ENCODE peak calls at places on chromosomes 3 and 15, in four cellular contexts. One of them, this sample, is unnamed.

GRCh38 chr3:23254875-23255274 is 51.7 kb downstream of the UBE2E2 start:
- DNase-seq in stimulated activated CD8-positive, alpha-beta memory T cell treated with anti-CD3 and anti-CD28 coated beads, Interleukin-15, amount 100 ng/mL, for 4 hours: no peak
- DNase-seq in left colon: no peak
- DNase-seq in heart left ventricle: no peak
- DNase-seq in this sample: no peak

GRCh38 chr3:69306239-69307185 is 79.4 kb downstream of the FRMD4B start:
- DNase-seq in stimulated activated CD8-positive, alpha-beta memory T cell treated with anti-CD3 and anti-CD28 coated beads, Interleukin-15, amount 100 ng/mL, for 4 hours: no peak
- DNase-seq in left colon: peak
- DNase-seq in heart left ventricle: peak
- DNase-seq in this sample: no peak

GRCh38 chr3:171602072-171602471 is 141.9 kb upstream of the TNIK start:
- DNase-seq in stimulated activated CD8-positive, alpha-beta memory T cell treated with anti-CD3 and anti-CD28 coated beads, Interleukin-15, amount 100 ng/mL, for 4 hours: no peak
- DNase-seq in left colon: no peak
- DNase-seq in heart left ventricle: no peak
- DNase-seq in this sample: no peak

GRCh38 chr3:132788299-132788698 is 66.1 kb upstream of the NPHP3 start:
- DNase-seq in stimulated activated CD8-positive, alpha-beta memory T cell treated with anti-CD3 and anti-CD28 coated beads, Interleukin-15, amount 100 ng/mL, for 4 hours: no peak
- DNase-seq in left colon: no peak
- DNase-seq in heart left ventricle: no peak
- DNase-seq in this sample: no peak

GRCh38 chr3:60064210-60065178 is 1014.7 kb upstream of the CFAP20DC start:
- DNase-seq in stimulated activated CD8-positive, alpha-beta memory T cell treated with anti-CD3 and anti-CD28 coated beads, Interleukin-15, amount 100 ng/mL, for 4 hours: no peak
- DNase-seq in left colon: no peak
- DNase-seq in heart left ventricle: no peak
- DNase-seq in this sample: no peak

GRCh38 chr3:184145120-184145524 is 10.0 kb downstream of the EIF2B5 start:
- DNase-seq in stimulated activated CD8-positive, alpha-beta memory T cell treated with anti-CD3 and anti-CD28 coated beads, Interleukin-15, amount 100 ng/mL, for 4 hours: no peak
- DNase-seq in left colon: peak
- DNase-seq in heart left ventricle: no peak
- DNase-seq in this sample: no peak

GRCh38 chr3:62888180-62888579 is 13.0 kb upstream of the CADPS start:
- DNase-seq in stimulated activated CD8-positive, alpha-beta memory T cell treated with anti-CD3 and anti-CD28 coated beads, Interleukin-15, amount 100 ng/mL, for 4 hours: no peak
- DNase-seq in left colon: no peak
- DNase-seq in heart left ventricle: no peak
- DNase-seq in this sample: no peak

GRCh38 chr3:180594631-180595348 is 7.2 kb upstream of the TTC14 start:
- DNase-seq in stimulated activated CD8-positive, alpha-beta memory T cell treated with anti-CD3 and anti-CD28 coated beads, Interleukin-15, amount 100 ng/mL, for 4 hours: no peak
- DNase-seq in left colon: no peak
- DNase-seq in heart left ventricle: no peak
- DNase-seq in this sample: no peak

GRCh38 chr3:123307064-123307463 is 105.3 kb downstream of the SEC22A start:
- DNase-seq in stimulated activated CD8-positive, alpha-beta memory T cell treated with anti-CD3 and anti-CD28 coated beads, Interleukin-15, amount 100 ng/mL, for 4 hours: no peak
- DNase-seq in left colon: no peak
- DNase-seq in heart left ventricle: no peak
- DNase-seq in this sample: no peak

GRCh38 chr15:63990449-63990848 is 55.8 kb downstream of the DAPK2 start:
- DNase-seq in stimulated activated CD8-positive, alpha-beta memory T cell treated with anti-CD3 and anti-CD28 coated beads, Interleukin-15, amount 100 ng/mL, for 4 hours: no peak
- DNase-seq in left colon: no peak
- DNase-seq in heart left ventricle: no peak
- DNase-seq in this sample: no peak

GRCh38 chr15:33296856-33297255 is 13.9 kb upstream of the RYR3 start:
- DNase-seq in stimulated activated CD8-positive, alpha-beta memory T cell treated with anti-CD3 and anti-CD28 coated beads, Interleukin-15, amount 100 ng/mL, for 4 hours: no peak
- DNase-seq in left colon: no peak
- DNase-seq in heart left ventricle: no peak
- DNase-seq in this sample: no peak

GRCh38 chr3:167302710-167303109 is 77.4 kb downstream of the ZBBX start:
- DNase-seq in stimulated activated CD8-positive, alpha-beta memory T cell treated with anti-CD3 and anti-CD28 coated beads, Interleukin-15, amount 100 ng/mL, for 4 hours: no peak
- DNase-seq in left colon: no peak
- DNase-seq in heart left ventricle: no peak
- DNase-seq in this sample: no peak

GRCh38 chr15:87764461-87765236 is 491.9 kb downstream of the NTRK3 start:
- DNase-seq in stimulated activated CD8-positive, alpha-beta memory T cell treated with anti-CD3 and anti-CD28 coated beads, Interleukin-15, amount 100 ng/mL, for 4 hours: no peak
- DNase-seq in left colon: no peak
- DNase-seq in heart left ventricle: no peak
- DNase-seq in this sample: no peak

GRCh38 chr3:14460342-14461005 is 58.1 kb downstream of the SLC6A6 start:
- DNase-seq in stimulated activated CD8-positive, alpha-beta memory T cell treated with anti-CD3 and anti-CD28 coated beads, Interleukin-15, amount 100 ng/mL, for 4 hours: no peak
- DNase-seq in left colon: no peak
- DNase-seq in heart left ventricle: peak
- DNase-seq in this sample: no peak

GRCh38 chr3:264394-265156 is 68.0 kb downstream of the CHL1 start:
- DNase-seq in stimulated activated CD8-positive, alpha-beta memory T cell treated with anti-CD3 and anti-CD28 coated beads, Interleukin-15, amount 100 ng/mL, for 4 hours: no peak
- DNase-seq in left colon: no peak
- DNase-seq in heart left ventricle: no peak
- DNase-seq in this sample: no peak

GRCh38 chr15:98889930-98890695 is 117.5 kb downstream of the PGPEP1L start:
- DNase-seq in stimulated activated CD8-positive, alpha-beta memory T cell treated with anti-CD3 and anti-CD28 coated beads, Interleukin-15, amount 100 ng/mL, for 4 hours: no peak
- DNase-seq in left colon: no peak
- DNase-seq in heart left ventricle: no peak
- DNase-seq in this sample: no peak

GRCh38 chr15:52559583-52559982 is 9.2 kb downstream of the ARPP19 start:
- DNase-seq in stimulated activated CD8-positive, alpha-beta memory T cell treated with anti-CD3 and anti-CD28 coated beads, Interleukin-15, amount 100 ng/mL, for 4 hours: no peak
- DNase-seq in left colon: no peak
- DNase-seq in heart left ventricle: no peak
- DNase-seq in this sample: no peak

GRCh38 chr3:56590814-56591213 is 33.8 kb downstream of the CCDC66 start:
- DNase-seq in stimulated activated CD8-positive, alpha-beta memory T cell treated with anti-CD3 and anti-CD28 coated beads, Interleukin-15, amount 100 ng/mL, for 4 hours: no peak
- DNase-seq in left colon: no peak
- DNase-seq in heart left ventricle: no peak
- DNase-seq in this sample: no peak

GRCh38 chr3:194091141-194091540 is 44.8 kb upstream of the HES1 start:
- DNase-seq in stimulated activated CD8-positive, alpha-beta memory T cell treated with anti-CD3 and anti-CD28 coated beads, Interleukin-15, amount 100 ng/mL, for 4 hours: no peak
- DNase-seq in left colon: no peak
- DNase-seq in heart left ventricle: no peak
- DNase-seq in this sample: no peak

GRCh38 chr3:190811775-190812480 is 50.6 kb downstream of the GMNC start:
- DNase-seq in stimulated activated CD8-positive, alpha-beta memory T cell treated with anti-CD3 and anti-CD28 coated beads, Interleukin-15, amount 100 ng/mL, for 4 hours: no peak
- DNase-seq in left colon: peak
- DNase-seq in heart left ventricle: no peak
- DNase-seq in this sample: no peak

GRCh38 chr15:39948817-39949216 is 14.9 kb downstream of the EIF2AK4 start:
- DNase-seq in stimulated activated CD8-positive, alpha-beta memory T cell treated with anti-CD3 and anti-CD28 coated beads, Interleukin-15, amount 100 ng/mL, for 4 hours: no peak
- DNase-seq in left colon: no peak
- DNase-seq in heart left ventricle: no peak
- DNase-seq in this sample: no peak

GRCh38 chr15:40266828-40267304 is 16.0 kb downstream of the ANKRD63 start:
- DNase-seq in stimulated activated CD8-positive, alpha-beta memory T cell treated with anti-CD3 and anti-CD28 coated beads, Interleukin-15, amount 100 ng/mL, for 4 hours: no peak
- DNase-seq in left colon: no peak
- DNase-seq in heart left ventricle: no peak
- DNase-seq in this sample: no peak

GRCh38 chr3:107987036-107987557 is 103.7 kb downstream of the CD47 start:
- DNase-seq in stimulated activated CD8-positive, alpha-beta memory T cell treated with anti-CD3 and anti-CD28 coated beads, Interleukin-15, amount 100 ng/mL, for 4 hours: no peak
- DNase-seq in left colon: peak
- DNase-seq in heart left ventricle: no peak
- DNase-seq in this sample: no peak

GRCh38 chr3:50183755-50184154 is 7.7 kb upstream of the GNAT1 start:
- DNase-seq in stimulated activated CD8-positive, alpha-beta memory T cell treated with anti-CD3 and anti-CD28 coated beads, Interleukin-15, amount 100 ng/mL, for 4 hours: no peak
- DNase-seq in left colon: no peak
- DNase-seq in heart left ventricle: no peak
- DNase-seq in this sample: no peak

GRCh38 chr15:40252438-40253178 is 13.7 kb downstream of the PAK6 start:
- DNase-seq in stimulated activated CD8-positive, alpha-beta memory T cell treated with anti-CD3 and anti-CD28 coated beads, Interleukin-15, amount 100 ng/mL, for 4 hours: no peak
- DNase-seq in left colon: peak
- DNase-seq in heart left ventricle: peak
- DNase-seq in this sample: no peak

GRCh38 chr3:184466413-184466960 is 86.6 kb downstream of the CHRD start:
- DNase-seq in stimulated activated CD8-positive, alpha-beta memory T cell treated with anti-CD3 and anti-CD28 coated beads, Interleukin-15, amount 100 ng/mL, for 4 hours: no peak
- DNase-seq in left colon: peak
- DNase-seq in heart left ventricle: peak
- DNase-seq in this sample: no peak

GRCh38 chr3:149547954-149548728 is 73.6 kb downstream of the TM4SF4 start:
- DNase-seq in stimulated activated CD8-positive, alpha-beta memory T cell treated with anti-CD3 and anti-CD28 coated beads, Interleukin-15, amount 100 ng/mL, for 4 hours: no peak
- DNase-seq in left colon: no peak
- DNase-seq in heart left ventricle: no peak
- DNase-seq in this sample: no peak

GRCh38 chr3:78846688-78847087 is 921.1 kb downstream of the ROBO1 start:
- DNase-seq in stimulated activated CD8-positive, alpha-beta memory T cell treated with anti-CD3 and anti-CD28 coated beads, Interleukin-15, amount 100 ng/mL, for 4 hours: no peak
- DNase-seq in left colon: no peak
- DNase-seq in heart left ventricle: no peak
- DNase-seq in this sample: no peak

GRCh38 chr3:157573281-157573680 is 70.1 kb upstream of the VEPH1 start:
- DNase-seq in stimulated activated CD8-positive, alpha-beta memory T cell treated with anti-CD3 and anti-CD28 coated beads, Interleukin-15, amount 100 ng/mL, for 4 hours: no peak
- DNase-seq in left colon: no peak
- DNase-seq in heart left ventricle: no peak
- DNase-seq in this sample: no peak

GRCh38 chr15:88975891-88976290 is 62.7 kb upstream of the MFGE8 start:
- DNase-seq in stimulated activated CD8-positive, alpha-beta memory T cell treated with anti-CD3 and anti-CD28 coated beads, Interleukin-15, amount 100 ng/mL, for 4 hours: no peak
- DNase-seq in left colon: no peak
- DNase-seq in heart left ventricle: no peak
- DNase-seq in this sample: no peak

GRCh38 chr3:196632033-196632751 is 7.3 kb upstream of the NRROS start:
- DNase-seq in stimulated activated CD8-positive, alpha-beta memory T cell treated with anti-CD3 and anti-CD28 coated beads, Interleukin-15, amount 100 ng/mL, for 4 hours: peak
- DNase-seq in left colon: peak
- DNase-seq in heart left ventricle: peak
- DNase-seq in this sample: peak

GRCh38 chr3:155079795-155080546 is at the start of gene MME:
- DNase-seq in stimulated activated CD8-positive, alpha-beta memory T cell treated with anti-CD3 and anti-CD28 coated beads, Interleukin-15, amount 100 ng/mL, for 4 hours: no peak
- DNase-seq in left colon: peak
- DNase-seq in heart left ventricle: peak
- DNase-seq in this sample: no peak

GRCh38 chr3:38717603-38718240 is 68.2 kb upstream of the SCN5A start:
- DNase-seq in stimulated activated CD8-positive, alpha-beta memory T cell treated with anti-CD3 and anti-CD28 coated beads, Interleukin-15, amount 100 ng/mL, for 4 hours: no peak
- DNase-seq in left colon: no peak
- DNase-seq in heart left ventricle: no peak
- DNase-seq in this sample: no peak

GRCh38 chr3:139746481-139746880 is 68.7 kb upstream of the NMNAT3 start:
- DNase-seq in stimulated activated CD8-positive, alpha-beta memory T cell treated with anti-CD3 and anti-CD28 coated beads, Interleukin-15, amount 100 ng/mL, for 4 hours: no peak
- DNase-seq in left colon: no peak
- DNase-seq in heart left ventricle: no peak
- DNase-seq in this sample: no peak

GRCh38 chr3:160291290-160291908 is 66.2 kb downstream of the C3orf80 start:
- DNase-seq in stimulated activated CD8-positive, alpha-beta memory T cell treated with anti-CD3 and anti-CD28 coated beads, Interleukin-15, amount 100 ng/mL, for 4 hours: no peak
- DNase-seq in left colon: peak
- DNase-seq in heart left ventricle: no peak
- DNase-seq in this sample: no peak

This sample was measured in SIG-M5.